ENCODE peak calls at places on chromosome 15, in five cellular contexts. R is DND-41, X is SK-N-SH, Z is PC-9, P is fibroblast of lung. A is an unnamed sample. For H3K79me2, the result is how much of the 10 kb centered on the place peaks cover.

GRCh38 chr15:33132722-33133345 is 61.7 kb downstream of the FMN1 start:
- DNase-seq in R (peak), X (peak), Z (peak), P (peak), A (peak)

GRCh38 chr15:27036210-27036609 is 65.2 kb downstream of the GABRG3 start:
- DNase-seq in R (no peak), X (no peak), Z (no peak), P (no peak), A (no peak)

GRCh38 chr15:40338921-40339620 is 1.7 kb downstream of the CCDC9B start:
- DNase-seq in R (no peak), X (no peak), Z (peak), P (peak), A (peak)

GRCh38 chr15:68550004-68550403 is 28.8 kb upstream of the CORO2B start:
- DNase-seq in R (no peak), X (no peak), Z (no peak), P (no peak), A (no peak)

GRCh38 chr15:48040166-48040817 is 80.5 kb upstream of the SLC24A5 start:
- DNase-seq in R (no peak), X (no peak), Z (no peak), P (peak), A (no peak)

GRCh38 chr15:29838352-29839010 is 16.2 kb upstream of the TJP1 start:
- DNase-seq in R (no peak), X (no peak), Z (no peak), P (no peak), A (no peak)

GRCh38 chr15:23532019-23532418 is 33.5 kb upstream of the MKRN3 start:
- DNase-seq in R (no peak), X (no peak), Z (peak), P (no peak), A (no peak)

GRCh38 chr15:93570571-93570970 is 481.6 kb upstream of the RGMA start:
- DNase-seq in R (no peak), X (no peak), Z (no peak), P (no peak), A (no peak)

GRCh38 chr15:74543043-74543422 is 2.0 kb downstream of the ARID3B start:
- DNase-seq in R (no peak), X (no peak), Z (no peak), P (no peak), A (no peak)

GRCh38 chr15:26631894-26632293 is 141.0 kb downstream of the GABRB3 start:
- DNase-seq in R (no peak), X (no peak), Z (no peak), P (no peak), A (no peak)

GRCh38 chr15:91973481-91973880 is 120.0 kb downstream of the SLCO3A1 start:
- DNase-seq in R (no peak), X (peak), Z (no peak), P (peak), A (no peak)

GRCh38 chr15:86701259-86701963 is 621.7 kb downstream of the AGBL1 start:
- DNase-seq in R (no peak), X (no peak), Z (no peak), P (no peak), A (no peak)

GRCh38 chr15:95990833-95991232 is 339.7 kb upstream of the NR2F2 start:
- DNase-seq in R (peak), X (no peak), Z (no peak), P (no peak), A (no peak)

GRCh38 chr15:50176869-50177268 is 5.1 kb upstream of the SLC27A2 start:
- DNase-seq in R (no peak), X (no peak), Z (no peak), P (no peak), A (no peak)

GRCh38 chr15:100030586-100031249 is 297.5 kb upstream of the LYSMD4 start:
- DNase-seq in R (no peak), X (no peak), Z (no peak), P (peak), A (no peak)

GRCh38 chr15:39167114-39168058 is 413.5 kb upstream of the THBS1 start:
- DNase-seq in R (no peak), X (no peak), Z (no peak), P (no peak), A (no peak)

GRCh38 chr15:39400821-39401550 is 179.9 kb upstream of the THBS1 start:
- DNase-seq in R (no peak), X (no peak), Z (no peak), P (no peak), A (no peak)

GRCh38 chr15:68614621-68615035 is 35.8 kb downstream of the CORO2B start:
- DNase-seq in R (no peak), X (no peak), Z (no peak), P (no peak), A (no peak)

GRCh38 chr15:32641517-32642059 is at the start of gene SCG5:
- DNase-seq in R (no peak), X (peak), Z (no peak), P (peak), A (no peak)

GRCh38 chr15:32990071-32990470 is 204.4 kb downstream of the FMN1 start:
- DNase-seq in R (no peak), X (no peak), Z (no peak), P (no peak), A (no peak)

GRCh38 chr15:27853624-27854455 is 245.3 kb downstream of the OCA2 start:
- DNase-seq in R (no peak), X (no peak), Z (no peak), P (no peak), A (no peak)

GRCh38 chr15:43492266-43492665 is 690 bp downstream of the TP53BP1 start:
- DNase-seq in R (no peak), X (no peak), Z (no peak), P (no peak), A (no peak)

GRCh38 chr15:73954188-73955145 is 28.2 kb downstream of the LOXL1 start:
- DNase-seq in R (no peak), X (no peak), Z (no peak), P (no peak), A (no peak)

GRCh38 chr15:49855917-49856637 is 235.2 kb downstream of the DTWD1 start:
- DNase-seq in R (no peak), X (no peak), Z (no peak), P (peak), A (no peak)

GRCh38 chr15:93997071-93997658 is 234.2 kb upstream of the MCTP2 start:
- DNase-seq in R (no peak), X (peak), Z (no peak), P (peak), A (no peak)

GRCh38 chr15:77002954-77003912 is 8.3 kb downstream of the PSTPIP1 start:
- DNase-seq in R (peak), X (no peak), Z (no peak), P (no peak), A (no peak)

GRCh38 chr15:27645672-27646071 is 453.4 kb downstream of the OCA2 start:
- DNase-seq in R (no peak), X (no peak), Z (no peak), P (no peak), A (no peak)

GRCh38 chr15:40354408-40355171 is 3.4 kb upstream of the DISP2 start:
- DNase-seq in R (peak), X (peak), Z (no peak), P (peak), A (no peak)

GRCh38 chr15:100559330-100559729 is 30.6 kb upstream of the CERS3 start:
- DNase-seq in R (no peak), X (no peak), Z (peak), P (peak), A (no peak)

GRCh38 chr15:41934843-41935242 is 37.5 kb downstream of the EHD4 start:
- DNase-seq in R (peak), X (no peak), Z (no peak), P (no peak), A (no peak)
- H3K79me2 ChIP-seq in R (under half), X (under half), Z (under half), P (under half), A (half or more)

DNA sequence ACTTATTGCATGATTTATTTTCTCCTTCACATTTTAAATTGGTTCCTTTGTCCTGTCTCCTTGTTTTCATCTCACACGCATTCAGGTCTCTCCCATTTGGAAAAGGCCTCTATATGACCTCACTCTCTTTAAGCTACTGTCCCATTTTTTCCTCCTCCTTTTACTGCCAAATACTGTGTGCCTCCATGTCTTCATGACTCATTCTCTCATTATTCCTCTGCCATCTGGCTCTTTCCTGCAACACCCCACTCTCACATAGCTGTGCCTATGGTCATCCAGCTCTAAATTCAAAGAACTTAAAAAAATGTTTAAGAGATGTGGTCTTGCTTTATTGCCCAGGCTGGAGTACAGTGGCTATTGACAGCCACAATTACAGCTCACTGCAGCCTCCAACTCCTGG is 48.0 kb downstream of the TYRO3 start:
- DNase-seq in R (no peak), X (no peak), Z (peak), P (peak), A (no peak)
- H3K4me2 ChIP-seq in R (no peak), X (no peak), Z (no peak), P (no peak), A (no peak)

GRCh38 chr15:63046927-63047760 is 4.6 kb downstream of the TPM1 start:
- DNase-seq in R (no peak), X (no peak), Z (no peak), P (no peak), A (no peak)
- H3K79me2 ChIP-seq in R (under half), X (half or more), Z (half or more), P (half or more), A (half or more)

GRCh38 chr15:59524331-59524731 is 86.3 kb downstream of the FAM81A start:
- DNase-seq in R (no peak), X (no peak), Z (no peak), P (no peak), A (no peak)
- H3K4me2 ChIP-seq in R (no peak), X (no peak), Z (no peak), P (no peak), A (no peak)

GRCh38 chr15:83612226-83612625 is 41.7 kb upstream of the ADAMTSL3 start:
- DNase-seq in R (no peak), X (no peak), Z (no peak), P (no peak), A (no peak)
- H3K79me2 ChIP-seq in R (under half), X (under half), Z (under half), P (under half), A (under half)

GRCh38 chr15:65980824-65981456 is 111.6 kb downstream of the RAB11A start:
- DNase-seq in R (peak), X (peak), Z (peak), P (peak), A (peak)
- H3K4me2 ChIP-seq in R (no peak), X (no peak), Z (no peak), P (no peak), A (no peak)

GRCh38 chr15:80701676-80702311 is 6.7 kb downstream of the ABHD17C start:
- DNase-seq in R (no peak), X (peak), Z (no peak), P (no peak), A (no peak)

GRCh38 chr15:80709542-80709941 is 14.4 kb downstream of the ABHD17C start:
- DNase-seq in R (no peak), X (no peak), Z (peak), P (no peak), A (peak)

GRCh38 chr15:80703965-80704364 is 8.9 kb downstream of the ABHD17C start:
- DNase-seq in R (no peak), X (no peak), Z (no peak), P (no peak), A (no peak)

GRCh38 chr15:80710635-80711553 is 15.8 kb downstream of the ABHD17C start:
- DNase-seq in R (no peak), X (no peak), Z (no peak), P (no peak), A (peak)

DNA sequence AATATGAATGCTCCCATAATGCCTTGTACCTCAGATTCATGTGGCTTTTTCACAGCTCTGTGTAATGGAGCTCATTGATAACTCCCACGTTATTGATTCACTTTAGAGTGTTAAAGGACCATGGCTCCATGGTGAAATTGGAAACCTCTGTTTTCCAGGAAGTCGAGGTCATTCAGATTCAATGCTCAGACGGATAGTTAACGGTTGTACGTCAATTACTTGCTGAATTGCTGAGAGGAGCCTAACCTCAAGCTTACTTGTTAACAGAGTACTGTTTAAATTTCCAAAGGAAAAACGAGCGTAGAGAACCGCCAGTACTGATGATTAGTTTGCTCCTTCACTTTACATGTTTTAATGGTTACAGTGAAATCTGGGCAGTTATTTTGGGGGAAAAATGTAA is 11.1 kb downstream of the ABHD17C start:
- DNase-seq in R (no peak), X (no peak), Z (no peak), P (no peak), A (no peak)
- H3K79me2 ChIP-seq in R (under half), X (half or more), Z (half or more), P (half or more), A (half or more)

GRCh38 chr15:78234515-78235040 is at the start of gene ACSBG1:
- DNase-seq in R (no peak), X (no peak), Z (no peak), P (no peak), A (no peak)
- H3K4me2 ChIP-seq in R (no peak), X (no peak), Z (no peak), P (no peak), A (no peak)

A was measured in keratinocyte.